ENCODE peak calls at places on chromosomes 13 and 19, in five cellular contexts. One of them, this sample, is unnamed. For H3K36me3, the result is how much of the 10 kb centered on the place peaks cover.

GRCh38 chr19:48806818-48807589 is 3.8 kb downstream of the BCAT2 start:
- DNase-seq in mucosa of descending colon: peak
- DNase-seq in body of pancreas: peak
- DNase-seq in psoas muscle: no peak
- DNase-seq in cardiac muscle cell: peak
- DNase-seq in this sample: peak

GRCh38 chr13:29713841-29714240 is 118.4 kb upstream of the SLC7A1 start:
- DNase-seq in psoas muscle: no peak
- DNase-seq in mucosa of descending colon: no peak
- DNase-seq in body of pancreas: no peak
- DNase-seq in cardiac muscle cell: no peak
- DNase-seq in this sample: peak

GRCh38 chr19:50537769-50538230 is 24.1 kb upstream of the ASPDH start:
- DNase-seq in psoas muscle: peak
- DNase-seq in cardiac muscle cell: peak
- DNase-seq in body of pancreas: peak
- DNase-seq in mucosa of descending colon: peak
- DNase-seq in this sample: peak

GRCh38 chr19:49359851-49360845 is 2.1 kb downstream of the TEAD2 start:
- DNase-seq in psoas muscle: no peak
- DNase-seq in mucosa of descending colon: no peak
- DNase-seq in cardiac muscle cell: peak
- DNase-seq in body of pancreas: no peak
- DNase-seq in this sample: no peak

GRCh38 chr19:15449620-15450527 is at the start of gene WIZ:
- DNase-seq in body of pancreas: peak
- DNase-seq in psoas muscle: peak
- DNase-seq in cardiac muscle cell: peak
- DNase-seq in mucosa of descending colon: peak
- DNase-seq in this sample: peak

GRCh38 chr13:52827839-52828238 is 20.6 kb downstream of the PCDH8 start:
- DNase-seq in mucosa of descending colon: no peak
- DNase-seq in body of pancreas: no peak
- DNase-seq in cardiac muscle cell: no peak
- DNase-seq in psoas muscle: no peak
- DNase-seq in this sample: no peak

GRCh38 chr13:49810825-49811526 is 18.5 kb upstream of the KPNA3 start:
- DNase-seq in mucosa of descending colon: no peak
- DNase-seq in psoas muscle: peak
- DNase-seq in cardiac muscle cell: peak
- DNase-seq in body of pancreas: no peak
- DNase-seq in this sample: no peak

GRCh38 chr19:19527674-19528625 is 761 bp upstream of the YJEFN3 start:
- DNase-seq in mucosa of descending colon: no peak
- DNase-seq in cardiac muscle cell: no peak
- DNase-seq in psoas muscle: no peak
- DNase-seq in body of pancreas: no peak
- DNase-seq in this sample: peak

GRCh38 chr19:12638611-12639182 is 27.8 kb downstream of the MAN2B1 start:
- DNase-seq in mucosa of descending colon: no peak
- DNase-seq in psoas muscle: no peak
- DNase-seq in cardiac muscle cell: no peak
- DNase-seq in body of pancreas: no peak
- DNase-seq in this sample: no peak

GRCh38 chr13:101447852-101448251 is 4.6 kb upstream of the ITGBL1 start:
- DNase-seq in body of pancreas: no peak
- DNase-seq in psoas muscle: no peak
- DNase-seq in mucosa of descending colon: no peak
- DNase-seq in cardiac muscle cell: peak
- DNase-seq in this sample: no peak

GRCh38 chr19:5719961-5720790 is at the start of the genes CATSPERD and LONP1:
- DNase-seq in body of pancreas: peak
- DNase-seq in psoas muscle: peak
- DNase-seq in mucosa of descending colon: peak
- DNase-seq in cardiac muscle cell: peak
- DNase-seq in this sample: peak

GRCh38 chr13:67366533-67366932 is 136.4 kb upstream of the PCDH9 start:
- DNase-seq in cardiac muscle cell: peak
- DNase-seq in mucosa of descending colon: no peak
- DNase-seq in body of pancreas: no peak
- DNase-seq in psoas muscle: no peak
- DNase-seq in this sample: no peak

GRCh38 chr19:46256855-46257254 is 27.3 kb downstream of the IGFL1 start:
- DNase-seq in cardiac muscle cell: peak
- DNase-seq in mucosa of descending colon: no peak
- DNase-seq in psoas muscle: no peak
- DNase-seq in body of pancreas: no peak
- DNase-seq in this sample: no peak

GRCh38 chr19:30037835-30038234 is 95.8 kb downstream of the URI1 start:
- DNase-seq in cardiac muscle cell: no peak
- DNase-seq in psoas muscle: no peak
- DNase-seq in body of pancreas: no peak
- DNase-seq in mucosa of descending colon: no peak
- DNase-seq in this sample: no peak

GRCh38 chr19:40802300-40803169 is 3.5 kb downstream of the EGLN2 start:
- DNase-seq in cardiac muscle cell: peak
- DNase-seq in body of pancreas: peak
- DNase-seq in psoas muscle: peak
- DNase-seq in mucosa of descending colon: peak
- DNase-seq in this sample: no peak
- H3K36me3 ChIP-seq in cardiac muscle cell: under half
- H3K36me3 ChIP-seq in body of pancreas: under half
- H3K36me3 ChIP-seq in psoas muscle: under half
- H3K36me3 ChIP-seq in mucosa of descending colon: under half
- H3K36me3 ChIP-seq in this sample: under half

GRCh38 chr19:7542556-7543348 is 7.2 kb downstream of the PNPLA6 start:
- DNase-seq in body of pancreas: no peak
- DNase-seq in psoas muscle: no peak
- DNase-seq in cardiac muscle cell: no peak
- DNase-seq in mucosa of descending colon: no peak
- DNase-seq in this sample: no peak

GRCh38 chr19:7541828-7542443 is 6.4 kb downstream of the PNPLA6 start:
- DNase-seq in body of pancreas: no peak
- DNase-seq in psoas muscle: no peak
- DNase-seq in mucosa of descending colon: no peak
- DNase-seq in cardiac muscle cell: no peak
- DNase-seq in this sample: no peak

GRCh38 chr19:7540761-7541480 is 5.4 kb downstream of the PNPLA6 start:
- DNase-seq in mucosa of descending colon: no peak
- DNase-seq in psoas muscle: no peak
- DNase-seq in cardiac muscle cell: peak
- DNase-seq in body of pancreas: no peak
- DNase-seq in this sample: peak

GRCh38 chr19:7539827-7540425 is 4.4 kb downstream of the PNPLA6 start:
- DNase-seq in body of pancreas: no peak
- DNase-seq in mucosa of descending colon: no peak
- DNase-seq in cardiac muscle cell: no peak
- DNase-seq in psoas muscle: no peak
- DNase-seq in this sample: no peak

GRCh38 chr19:7541481-7541824 is 5.9 kb downstream of the PNPLA6 start:
- DNase-seq in psoas muscle: no peak
- DNase-seq in cardiac muscle cell: no peak
- DNase-seq in mucosa of descending colon: no peak
- DNase-seq in body of pancreas: no peak
- DNase-seq in this sample: no peak
- H3K36me3 ChIP-seq in psoas muscle: half or more
- H3K36me3 ChIP-seq in cardiac muscle cell: under half
- H3K36me3 ChIP-seq in mucosa of descending colon: under half
- H3K36me3 ChIP-seq in body of pancreas: under half
- H3K36me3 ChIP-seq in this sample: under half

DNA sequence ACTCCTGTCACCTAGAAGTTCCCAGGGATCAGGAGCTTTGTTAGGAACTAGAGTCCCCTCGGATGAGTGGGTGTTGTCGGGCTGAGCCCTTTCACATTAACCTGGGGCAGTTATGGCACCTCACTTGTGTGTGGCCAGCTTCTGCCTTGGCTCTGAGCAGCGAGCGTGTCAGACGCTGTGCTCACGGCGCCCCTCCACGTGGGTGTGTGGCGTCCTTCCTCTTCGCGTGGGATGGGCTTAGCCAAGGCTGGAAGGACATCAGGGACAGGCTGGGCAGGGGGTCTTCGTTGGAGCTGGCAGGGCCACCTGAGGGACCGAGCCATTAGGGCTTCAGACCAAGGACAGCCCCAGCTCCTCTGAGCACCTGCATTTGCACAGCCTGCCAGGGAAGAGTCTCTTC is 23.4 kb downstream of the DOT1L start:
- DNase-seq in body of pancreas: no peak
- DNase-seq in mucosa of descending colon: no peak
- DNase-seq in cardiac muscle cell: no peak
- DNase-seq in psoas muscle: no peak
- DNase-seq in this sample: no peak
- H3K36me3 ChIP-seq in body of pancreas: under half
- H3K36me3 ChIP-seq in mucosa of descending colon: under half
- H3K36me3 ChIP-seq in cardiac muscle cell: under half
- H3K36me3 ChIP-seq in psoas muscle: under half
- H3K36me3 ChIP-seq in this sample: under half

GRCh38 chr19:1109697-1110671 is 6.2 kb downstream of the GPX4 start:
- DNase-seq in psoas muscle: no peak
- DNase-seq in cardiac muscle cell: no peak
- DNase-seq in mucosa of descending colon: no peak
- DNase-seq in body of pancreas: no peak
- DNase-seq in this sample: no peak
- H3K36me3 ChIP-seq in psoas muscle: half or more
- H3K36me3 ChIP-seq in cardiac muscle cell: under half
- H3K36me3 ChIP-seq in mucosa of descending colon: under half
- H3K36me3 ChIP-seq in body of pancreas: under half
- H3K36me3 ChIP-seq in this sample: under half

GRCh38 chr13:41071775-41072174 is 10.5 kb downstream of the WBP4 start:
- DNase-seq in body of pancreas: no peak
- DNase-seq in mucosa of descending colon: no peak
- DNase-seq in cardiac muscle cell: no peak
- DNase-seq in psoas muscle: no peak
- DNase-seq in this sample: no peak

GRCh38 chr13:41077475-41077874 is 16.2 kb downstream of the WBP4 start:
- DNase-seq in body of pancreas: no peak
- DNase-seq in cardiac muscle cell: no peak
- DNase-seq in mucosa of descending colon: no peak
- DNase-seq in psoas muscle: no peak
- DNase-seq in this sample: no peak

GRCh38 chr13:41074523-41074922 is 13.2 kb downstream of the WBP4 start:
- DNase-seq in cardiac muscle cell: no peak
- DNase-seq in psoas muscle: no peak
- DNase-seq in body of pancreas: no peak
- DNase-seq in mucosa of descending colon: no peak
- DNase-seq in this sample: no peak

GRCh38 chr13:41075034-41075433 is 13.7 kb downstream of the WBP4 start:
- DNase-seq in cardiac muscle cell: peak
- DNase-seq in body of pancreas: no peak
- DNase-seq in psoas muscle: no peak
- DNase-seq in mucosa of descending colon: peak
- DNase-seq in this sample: peak

DNA sequence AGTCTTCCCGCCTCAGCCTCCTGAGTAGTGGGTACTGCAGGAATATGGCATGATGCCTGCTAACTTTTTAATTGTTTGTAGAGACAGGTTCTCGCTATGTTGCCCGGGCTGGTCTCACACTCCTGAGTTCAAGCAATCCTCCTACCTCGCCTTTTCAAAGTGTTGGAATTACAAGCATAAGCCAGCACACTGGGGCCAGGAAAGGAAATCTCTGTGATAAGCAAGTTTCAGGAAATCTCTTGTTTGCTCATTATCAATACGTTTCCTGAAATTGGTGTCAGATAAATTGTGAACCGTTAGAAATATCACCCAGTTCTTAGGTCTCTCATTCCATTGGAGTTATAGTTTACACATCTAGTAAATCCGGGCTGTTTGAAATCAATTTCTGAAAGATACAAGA is 14.2 kb downstream of the WBP4 start:
- DNase-seq in cardiac muscle cell: no peak
- DNase-seq in body of pancreas: no peak
- DNase-seq in psoas muscle: no peak
- DNase-seq in mucosa of descending colon: no peak
- DNase-seq in this sample: no peak
- H3K36me3 ChIP-seq in cardiac muscle cell: under half
- H3K36me3 ChIP-seq in body of pancreas: under half
- H3K36me3 ChIP-seq in psoas muscle: half or more
- H3K36me3 ChIP-seq in mucosa of descending colon: under half
- H3K36me3 ChIP-seq in this sample: under half

GRCh38 chr19:42225718-42226292 is 5.7 kb downstream of the ZNF526 start:
- DNase-seq in cardiac muscle cell: no peak
- DNase-seq in body of pancreas: no peak
- DNase-seq in mucosa of descending colon: no peak
- DNase-seq in psoas muscle: no peak
- DNase-seq in this sample: no peak
- H3K36me3 ChIP-seq in cardiac muscle cell: under half
- H3K36me3 ChIP-seq in body of pancreas: under half
- H3K36me3 ChIP-seq in mucosa of descending colon: under half
- H3K36me3 ChIP-seq in psoas muscle: half or more
- H3K36me3 ChIP-seq in this sample: under half

GRCh38 chr19:3163943-3164342 is 14.6 kb upstream of the S1PR4 start:
- DNase-seq in cardiac muscle cell: no peak
- DNase-seq in mucosa of descending colon: no peak
- DNase-seq in psoas muscle: no peak
- DNase-seq in body of pancreas: no peak
- DNase-seq in this sample: no peak
- H3K36me3 ChIP-seq in cardiac muscle cell: under half
- H3K36me3 ChIP-seq in mucosa of descending colon: under half
- H3K36me3 ChIP-seq in psoas muscle: under half
- H3K36me3 ChIP-seq in body of pancreas: under half
- H3K36me3 ChIP-seq in this sample: under half

GRCh38 chr19:811007-811434 is 10.7 kb downstream of the PLPPR3 start:
- DNase-seq in psoas muscle: no peak
- DNase-seq in cardiac muscle cell: no peak
- DNase-seq in body of pancreas: no peak
- DNase-seq in mucosa of descending colon: no peak
- DNase-seq in this sample: peak

GRCh38 chr19:811511-812048 is 10.2 kb downstream of the PLPPR3 start:
- DNase-seq in cardiac muscle cell: no peak
- DNase-seq in body of pancreas: no peak
- DNase-seq in psoas muscle: no peak
- DNase-seq in mucosa of descending colon: no peak
- DNase-seq in this sample: peak

GRCh38 chr19:812819-813358 is 8.9 kb downstream of the PLPPR3 start:
- DNase-seq in cardiac muscle cell: no peak
- DNase-seq in mucosa of descending colon: no peak
- DNase-seq in psoas muscle: no peak
- DNase-seq in body of pancreas: no peak
- DNase-seq in this sample: peak

GRCh38 chr19:813359-814107 is 8.2 kb downstream of the PLPPR3 start:
- DNase-seq in mucosa of descending colon: no peak
- DNase-seq in psoas muscle: no peak
- DNase-seq in body of pancreas: no peak
- DNase-seq in cardiac muscle cell: no peak
- DNase-seq in this sample: peak

GRCh38 chr19:812049-812816 is 9.5 kb downstream of the PLPPR3 start:
- DNase-seq in body of pancreas: no peak
- DNase-seq in psoas muscle: no peak
- DNase-seq in mucosa of descending colon: no peak
- DNase-seq in cardiac muscle cell: no peak
- DNase-seq in this sample: peak
- H3K36me3 ChIP-seq in body of pancreas: under half
- H3K36me3 ChIP-seq in psoas muscle: half or more
- H3K36me3 ChIP-seq in mucosa of descending colon: under half
- H3K36me3 ChIP-seq in cardiac muscle cell: half or more
- H3K36me3 ChIP-seq in this sample: under half

GRCh38 chr19:11251217-11251616 is 11.1 kb downstream of the DOCK6 start:
- DNase-seq in psoas muscle: no peak
- DNase-seq in mucosa of descending colon: no peak
- DNase-seq in body of pancreas: no peak
- DNase-seq in cardiac muscle cell: no peak
- DNase-seq in this sample: no peak
- H3K36me3 ChIP-seq in psoas muscle: under half
- H3K36me3 ChIP-seq in mucosa of descending colon: under half
- H3K36me3 ChIP-seq in body of pancreas: under half
- H3K36me3 ChIP-seq in cardiac muscle cell: under half
- H3K36me3 ChIP-seq in this sample: under half

This sample was measured in GM23338.